ENCODE peak calls at places on chromosome 16, in four cellular contexts. One of them, this sample, is unnamed.

GRCh38 chr16:13988038-13988437 is 68.1 kb downstream of the ERCC4 start:
- DNase-seq in GM23338: no peak
- DNase-seq in body of pancreas: no peak
- DNase-seq in transverse colon: no peak
- DNase-seq in this sample: no peak

GRCh38 chr16:25089346-25089745 is 22.2 kb upstream of the LCMT1 start:
- DNase-seq in GM23338: no peak
- DNase-seq in body of pancreas: no peak
- DNase-seq in transverse colon: peak; percentile 81
- DNase-seq in this sample: no peak

GRCh38 chr16:88799569-88800276 is 3.9 kb upstream of the CDT1 start:
- DNase-seq in GM23338: no peak
- DNase-seq in body of pancreas: no peak
- DNase-seq in transverse colon: no peak
- DNase-seq in this sample: no peak

GRCh38 chr16:89442990-89443726 is 47.2 kb downstream of the ANKRD11 start:
- DNase-seq in GM23338: no peak
- DNase-seq in body of pancreas: peak; percentile 53
- DNase-seq in transverse colon: peak; percentile 70
- DNase-seq in this sample: no peak

GRCh38 chr16:11799509-11800384 is 2.7 kb upstream of the ZC3H7A start:
- DNase-seq in GM23338: no peak
- DNase-seq in body of pancreas: no peak
- DNase-seq in transverse colon: no peak
- DNase-seq in this sample: no peak

GRCh38 chr16:24499193-24499814 is 40.1 kb upstream of the RBBP6 start:
- DNase-seq in GM23338: peak; percentile 91
- DNase-seq in body of pancreas: no peak
- DNase-seq in transverse colon: peak; percentile 30
- DNase-seq in this sample: no peak

GRCh38 chr16:26952411-26952810 is 114.3 kb upstream of the C16orf82 start:
- DNase-seq in GM23338: peak; percentile 43
- DNase-seq in body of pancreas: no peak
- DNase-seq in transverse colon: no peak
- DNase-seq in this sample: no peak

GRCh38 chr16:78919852-78920251 is 680.7 kb downstream of the MAF start:
- DNase-seq in GM23338: no peak
- DNase-seq in body of pancreas: no peak
- DNase-seq in transverse colon: no peak
- DNase-seq in this sample: no peak

GRCh38 chr16:67966549-67967182 is 1.8 kb downstream of the SLC12A4 start:
- DNase-seq in GM23338: peak; percentile 52
- DNase-seq in body of pancreas: no peak
- DNase-seq in transverse colon: no peak
- DNase-seq in this sample: no peak

GRCh38 chr16:16164244-16164643 is 59.0 kb downstream of the ABCC6 start:
- DNase-seq in GM23338: no peak
- DNase-seq in body of pancreas: no peak
- DNase-seq in transverse colon: no peak
- DNase-seq in this sample: no peak

GRCh38 chr16:11792404-11793260 is 4.4 kb downstream of the ZC3H7A start:
- DNase-seq in GM23338: no peak
- DNase-seq in body of pancreas: peak; percentile 67
- DNase-seq in transverse colon: peak; percentile 69
- DNase-seq in this sample: no peak

GRCh38 chr16:89155851-89156739 is 15.5 kb upstream of the CDH15 start:
- DNase-seq in GM23338: no peak
- DNase-seq in body of pancreas: no peak
- DNase-seq in transverse colon: no peak
- DNase-seq in this sample: no peak

GRCh38 chr16:83253526-83253925 is 554.3 kb upstream of the HSBP1 start:
- DNase-seq in GM23338: no peak
- DNase-seq in body of pancreas: no peak
- DNase-seq in transverse colon: no peak
- DNase-seq in this sample: no peak

GRCh38 chr16:58836427-58836826 is 102.3 kb upstream of the GOT2 start:
- DNase-seq in GM23338: peak; percentile 4
- DNase-seq in body of pancreas: no peak
- DNase-seq in transverse colon: no peak
- DNase-seq in this sample: no peak

GRCh38 chr16:5012887-5013286 is 20.8 kb downstream of the NAGPA start:
- DNase-seq in GM23338: no peak
- DNase-seq in body of pancreas: no peak
- DNase-seq in transverse colon: no peak
- DNase-seq in this sample: no peak

GRCh38 chr16:46972971-46973456 is 460 bp downstream of the DNAJA2 start:
- DNase-seq in GM23338: peak; percentile 51
- DNase-seq in body of pancreas: peak; percentile 50
- DNase-seq in transverse colon: peak; percentile 50
- DNase-seq in this sample: no peak

GRCh38 chr16:30377050-30377811 is 2.6 kb downstream of the MYL11 start:
- DNase-seq in GM23338: peak; percentile 66
- DNase-seq in body of pancreas: no peak
- DNase-seq in transverse colon: no peak
- DNase-seq in this sample: no peak

GRCh38 chr16:71792176-71792575 is 16.5 kb downstream of the AP1G1 start:
- DNase-seq in GM23338: no peak
- DNase-seq in body of pancreas: no peak
- DNase-seq in transverse colon: no peak
- DNase-seq in this sample: no peak

GRCh38 chr16:50282010-50282538 is 15.7 kb downstream of the ADCY7 start:
- DNase-seq in GM23338: no peak
- DNase-seq in body of pancreas: peak; percentile 23
- DNase-seq in transverse colon: peak; percentile 84
- DNase-seq in this sample: peak; percentile 61

GRCh38 chr16:83397601-83398000 is 410.2 kb upstream of the HSBP1 start:
- DNase-seq in GM23338: no peak
- DNase-seq in body of pancreas: no peak
- DNase-seq in transverse colon: no peak
- DNase-seq in this sample: no peak

GRCh38 chr16:57533618-57534336 is 2.6 kb downstream of the CCDC102A start:
- DNase-seq in GM23338: no peak
- DNase-seq in body of pancreas: peak; percentile 32
- DNase-seq in transverse colon: no peak
- DNase-seq in this sample: peak; percentile 73

GRCh38 chr16:57531635-57532220 is 4.6 kb downstream of the CCDC102A start:
- DNase-seq in GM23338: no peak
- DNase-seq in body of pancreas: peak; percentile 6
- DNase-seq in transverse colon: no peak
- DNase-seq in this sample: no peak

GRCh38 chr16:57534337-57534880 is 2.0 kb downstream of the CCDC102A start:
- DNase-seq in GM23338: no peak
- DNase-seq in body of pancreas: peak; percentile 9
- DNase-seq in transverse colon: no peak
- DNase-seq in this sample: no peak

GRCh38 chr16:57532251-57532625 is 4.1 kb downstream of the CCDC102A start:
- DNase-seq in GM23338: no peak
- DNase-seq in body of pancreas: peak; percentile 7
- DNase-seq in transverse colon: peak; percentile 4
- DNase-seq in this sample: peak; percentile 54

DNA sequence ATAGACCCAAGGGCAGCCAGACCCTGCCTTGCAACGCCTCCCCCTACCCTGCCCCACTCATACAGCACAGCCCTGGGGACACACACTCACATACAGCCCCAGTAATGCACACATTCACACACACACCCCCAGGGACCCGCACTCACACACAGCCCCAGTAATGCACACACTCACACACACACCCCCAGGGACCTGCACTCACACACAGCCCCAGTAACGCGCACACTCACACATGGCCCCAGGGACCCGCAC is 3.1 kb downstream of the CCDC102A start:
- DNase-seq in GM23338: no peak
- DNase-seq in body of pancreas: peak; percentile 7
- DNase-seq in transverse colon: no peak
- DNase-seq in this sample: peak; percentile 61
- H3K4me1 ChIP-seq in GM23338: peaks cover 38% of the 10 kb centered on the region
- H3K4me1 ChIP-seq in body of pancreas: peaks cover 21% of the 10 kb centered on the region
- H3K4me1 ChIP-seq in transverse colon: peaks cover 51% of the 10 kb centered on the region
- H3K4me1 ChIP-seq in this sample: peaks cover 31% of the 10 kb centered on the region

DNA sequence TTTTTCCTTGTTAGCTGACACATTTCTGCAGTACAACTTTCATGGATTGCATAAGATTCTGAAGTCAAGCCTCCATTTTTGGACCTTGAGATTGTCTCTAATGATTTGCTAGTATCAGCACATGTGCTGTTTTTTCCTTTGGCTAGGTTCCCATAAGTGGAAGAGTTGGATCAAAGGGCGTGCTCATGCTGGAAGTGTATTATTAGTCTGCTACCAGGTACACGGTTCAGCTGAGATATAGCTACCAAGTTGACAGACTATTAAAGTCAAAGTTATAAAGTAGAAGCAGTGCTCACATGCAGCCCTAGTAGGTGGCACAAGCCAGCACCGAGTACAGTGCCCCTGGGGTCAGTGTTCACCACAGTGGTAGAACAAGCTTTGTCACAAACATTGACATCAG is 3.2 kb downstream of the FAHD1 start:
- DNase-seq in GM23338: no peak
- DNase-seq in body of pancreas: peak; percentile 43
- DNase-seq in transverse colon: peak; percentile 49
- DNase-seq in this sample: no peak
- H3K4me1 ChIP-seq in GM23338: peaks cover 17% of the 10 kb centered on the region
- H3K4me1 ChIP-seq in body of pancreas: peaks cover 52% of the 10 kb centered on the region
- H3K4me1 ChIP-seq in transverse colon: peaks cover 37% of the 10 kb centered on the region
- H3K4me1 ChIP-seq in this sample: peaks cover 27% of the 10 kb centered on the region

DNA sequence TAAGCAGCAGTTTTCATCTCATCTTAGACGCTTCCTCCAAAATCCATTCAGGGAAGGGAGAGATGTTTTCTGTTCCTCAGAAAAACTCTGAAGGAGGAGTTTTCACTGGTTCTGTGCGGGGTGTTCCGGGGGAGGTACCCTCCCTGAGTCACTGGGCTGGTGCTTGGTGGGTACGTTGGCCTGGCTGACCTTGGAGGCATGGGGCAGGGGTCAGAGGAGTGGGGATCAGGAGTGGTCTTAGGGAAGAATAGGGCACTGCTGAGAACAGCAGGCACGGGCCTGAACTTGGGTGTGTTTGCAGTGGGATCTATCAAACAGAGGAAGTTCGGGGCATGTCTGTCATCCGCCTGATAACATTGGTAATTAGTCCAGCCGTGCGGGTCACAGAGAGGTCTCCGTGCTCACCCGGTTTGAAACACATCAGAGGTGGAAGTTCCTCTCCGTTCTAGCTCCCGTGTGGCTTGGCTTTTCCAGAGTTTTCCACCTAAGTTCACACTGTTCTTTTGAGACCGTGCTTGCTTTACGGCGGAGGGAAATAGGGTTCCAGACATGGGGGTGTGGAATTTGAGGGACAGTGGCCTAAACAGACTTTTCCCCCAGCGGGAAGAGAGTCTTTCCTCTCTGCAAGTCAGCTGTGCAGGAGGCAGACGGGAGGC is 59.7 kb upstream of the CIBAR2 start:
- DNase-seq in GM23338: no peak
- DNase-seq in body of pancreas: no peak
- DNase-seq in transverse colon: no peak
- DNase-seq in this sample: no peak
- H3K4me1 ChIP-seq in GM23338: peaks cover 52% of the 10 kb centered on the region
- H3K4me1 ChIP-seq in body of pancreas: peaks cover 70% of the 10 kb centered on the region
- H3K4me1 ChIP-seq in transverse colon: peaks cover 46% of the 10 kb centered on the region
- H3K4me1 ChIP-seq in this sample: peaks cover 42% of the 10 kb centered on the region

DNA sequence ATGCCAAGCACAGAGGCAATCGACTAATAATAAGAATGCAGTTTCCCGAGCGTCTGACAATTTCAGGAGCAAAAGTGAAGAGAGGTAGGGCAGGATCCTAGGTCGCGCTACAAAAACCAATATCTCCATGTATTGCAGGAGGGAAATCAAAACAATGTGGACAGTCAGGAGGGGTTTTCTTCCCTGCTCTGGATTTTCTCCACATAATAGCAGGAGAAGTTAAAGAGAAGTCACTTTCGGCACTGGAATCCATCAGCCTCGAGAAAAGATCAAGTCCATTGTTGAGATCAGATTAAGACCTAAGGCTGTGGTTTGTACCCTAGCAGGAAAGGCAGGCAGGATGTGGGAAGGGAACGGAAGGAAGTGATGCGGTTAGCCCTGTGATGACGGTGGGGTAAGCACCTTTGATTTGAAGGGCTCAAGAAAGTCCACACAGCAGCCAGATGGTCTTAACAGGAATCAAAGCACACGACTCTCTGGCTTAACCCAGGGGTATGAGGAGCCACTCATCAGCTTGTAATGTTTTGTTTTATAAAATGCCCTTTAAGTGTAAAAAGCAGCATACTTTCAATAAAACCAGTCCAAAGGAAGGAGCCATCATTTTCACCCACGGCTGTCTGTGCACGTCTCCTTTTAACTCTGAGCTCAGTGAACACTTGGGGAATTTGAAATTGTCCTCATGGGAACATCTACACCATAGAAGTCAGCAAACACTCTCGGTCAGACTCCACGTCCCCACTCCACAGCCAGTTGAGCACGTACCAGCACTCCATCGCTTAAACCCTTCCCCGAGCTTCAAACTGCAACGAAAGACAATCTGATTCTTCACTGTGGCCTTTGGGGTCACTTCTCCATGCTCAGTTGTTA is 15.8 kb upstream of the AKTIP start:
- DNase-seq in GM23338: no peak
- DNase-seq in body of pancreas: no peak
- DNase-seq in transverse colon: peak; percentile 71
- DNase-seq in this sample: peak; percentile 67
- H3K4me1 ChIP-seq in GM23338: no peaks in the 10 kb centered on the region
- H3K4me1 ChIP-seq in body of pancreas: peaks cover 1% of the 10 kb centered on the region
- H3K4me1 ChIP-seq in transverse colon: no peaks in the 10 kb centered on the region
- H3K4me1 ChIP-seq in this sample: no peaks in the 10 kb centered on the region

DNA sequence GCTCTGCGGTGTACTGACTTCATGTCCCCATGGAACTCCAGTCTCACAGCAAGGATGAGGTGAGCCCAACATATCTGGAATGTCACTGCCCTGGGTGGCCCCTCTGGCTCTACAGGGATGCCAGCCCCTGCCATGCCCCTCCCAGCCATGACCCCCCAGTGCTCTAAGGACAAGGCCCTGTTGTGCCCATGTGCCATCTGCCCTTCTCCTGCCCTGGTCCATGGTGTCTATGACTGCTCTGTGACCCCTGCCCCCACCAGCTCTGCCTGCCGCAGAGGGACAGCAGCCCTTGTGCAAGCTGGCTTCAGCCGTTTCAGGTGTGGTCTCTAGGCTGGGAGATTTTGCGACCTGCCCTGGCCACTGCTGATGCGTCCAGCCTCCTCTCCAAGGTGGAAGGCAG is 40.3 kb downstream of the TK2 start:
- DNase-seq in GM23338: no peak
- DNase-seq in body of pancreas: peak; percentile 16
- DNase-seq in transverse colon: no peak
- DNase-seq in this sample: peak; percentile 62
- H3K4me1 ChIP-seq in GM23338: peaks cover 14% of the 10 kb centered on the region
- H3K4me1 ChIP-seq in body of pancreas: peaks cover 66% of the 10 kb centered on the region
- H3K4me1 ChIP-seq in transverse colon: peaks cover 8% of the 10 kb centered on the region
- H3K4me1 ChIP-seq in this sample: peaks cover 61% of the 10 kb centered on the region

DNA sequence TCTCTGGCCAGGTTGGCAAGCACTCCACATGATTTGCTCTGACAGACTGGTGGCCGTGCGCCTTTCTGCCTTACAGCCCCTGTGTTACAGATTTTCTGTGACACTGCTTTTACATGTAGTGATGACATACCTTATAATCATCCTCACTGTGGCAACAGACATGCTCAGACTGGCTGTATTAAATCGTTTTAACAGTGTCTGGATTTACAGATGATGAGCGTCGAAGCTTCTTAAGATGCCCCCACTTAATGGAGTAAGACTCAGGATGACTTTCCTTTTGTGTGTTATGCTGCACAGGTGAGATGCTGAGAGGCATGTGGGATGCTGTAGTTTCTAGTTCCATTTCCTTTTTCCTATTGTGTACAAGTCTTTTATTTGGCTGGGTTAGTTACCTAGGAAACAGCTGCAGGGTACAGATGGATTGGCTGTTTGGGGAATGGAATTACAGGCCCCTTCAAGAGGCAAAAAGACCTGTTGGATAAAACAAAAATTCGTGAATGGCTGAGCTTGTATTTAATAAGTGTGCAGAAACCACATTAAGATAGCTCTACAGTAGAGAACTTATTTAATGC is 20.9 kb upstream of the VWA3A start:
- DNase-seq in GM23338: peak; percentile 28
- DNase-seq in body of pancreas: no peak
- DNase-seq in transverse colon: no peak
- DNase-seq in this sample: no peak
- H3K4me1 ChIP-seq in GM23338: no peaks in the 10 kb centered on the region
- H3K4me1 ChIP-seq in body of pancreas: no peaks in the 10 kb centered on the region
- H3K4me1 ChIP-seq in transverse colon: no peaks in the 10 kb centered on the region
- H3K4me1 ChIP-seq in this sample: peaks cover 17% of the 10 kb centered on the region

This sample was measured in ascending aorta.